ENCODE peak calls at places on chromosomes 13 and 19, in seven cellular contexts. A, S, L, I, Q, J and V are unnamed samples.

GRCh38 chr19:44752816-44753618 is 4.5 kb downstream of the BCL3 start:
- DNase-seq in A (peak), S (peak), L (peak), I (peak), Q (peak), J (peak), V (peak)

GRCh38 chr19:48844472-48844871 is 8.2 kb upstream of the HSD17B14 start:
- DNase-seq in A (no peak), S (no peak), L (no peak), I (peak), Q (no peak), J (peak), V (no peak)

GRCh38 chr19:46723471-46723870 is 6.6 kb upstream of the PRKD2 start:
- DNase-seq in A (no peak), S (no peak), L (peak), I (no peak), Q (no peak), J (no peak), V (no peak)

GRCh38 chr13:35718084-35718483 is 241.6 kb upstream of the MAB21L1 start:
- DNase-seq in A (no peak), S (no peak), L (no peak), I (no peak), Q (no peak), J (peak), V (no peak)

GRCh38 chr13:51801631-51802099 is 2.3 kb downstream of the DHRS12 start:
- DNase-seq in A (no peak), S (no peak), L (peak), I (peak), Q (peak), J (peak), V (no peak)

GRCh38 chr13:113736258-113736731 is 22.7 kb upstream of the TMEM255B start:
- DNase-seq in A (no peak), S (no peak), L (no peak), I (no peak), Q (no peak), J (no peak), V (peak)

GRCh38 chr13:113775451-113776145 is 16.6 kb downstream of the TMEM255B start:
- DNase-seq in A (no peak), S (no peak), L (no peak), I (no peak), Q (no peak), J (no peak), V (no peak)

GRCh38 chr13:30659980-30660379 is 42.3 kb downstream of the USPL1 start:
- DNase-seq in A (no peak), S (no peak), L (no peak), I (no peak), Q (no peak), J (peak), V (no peak)

GRCh38 chr13:36848228-36848982 is 29.4 kb downstream of the RFXAP start:
- DNase-seq in A (no peak), S (no peak), L (no peak), I (no peak), Q (no peak), J (peak), V (no peak)

GRCh38 chr13:77325371-77325941 is 1.4 kb downstream of the MYCBP2 start:
- DNase-seq in A (peak), S (no peak), L (no peak), I (no peak), Q (no peak), J (no peak), V (no peak)

GRCh38 chr19:51122112-51122981 is 2.4 kb upstream of the SIGLEC9 start:
- DNase-seq in A (no peak), S (no peak), L (no peak), I (no peak), Q (no peak), J (no peak), V (no peak)

GRCh38 chr19:10384580-10384979 is 4.2 kb upstream of the TYK2 start:
- DNase-seq in A (no peak), S (no peak), L (no peak), I (no peak), Q (no peak), J (no peak), V (no peak)

GRCh38 chr13:113452942-113453901 is at the start of gene ADPRHL1:
- DNase-seq in A (no peak), S (no peak), L (peak), I (no peak), Q (peak), J (no peak), V (no peak)

GRCh38 chr19:17922138-17922537 is 10.7 kb upstream of the CCDC124 start:
- DNase-seq in A (no peak), S (no peak), L (no peak), I (no peak), Q (no peak), J (no peak), V (no peak)

GRCh38 chr19:8483165-8483564 is 19.3 kb downstream of the PRAM1 start:
- DNase-seq in A (no peak), S (no peak), L (no peak), I (no peak), Q (no peak), J (no peak), V (no peak)

GRCh38 chr19:53015730-53016129 is 2.0 kb downstream of the ERVV-1 start:
- DNase-seq in A (no peak), S (no peak), L (no peak), I (no peak), Q (no peak), J (no peak), V (no peak)

GRCh38 chr19:33604651-33605050 is 17.1 kb upstream of the CHST8 start:
- DNase-seq in A (no peak), S (no peak), L (no peak), I (no peak), Q (no peak), J (no peak), V (no peak)

GRCh38 chr13:48412881-48413351 is at the start of gene LPAR6:
- DNase-seq in A (peak), S (no peak), L (no peak), I (no peak), Q (no peak), J (peak), V (peak)

GRCh38 chr13:109151255-109151654 is 521.8 kb downstream of the MYO16 start:
- DNase-seq in A (no peak), S (no peak), L (no peak), I (no peak), Q (no peak), J (no peak), V (no peak)

GRCh38 chr13:79874396-79875360 is 393.7 kb downstream of the NDFIP2 start:
- DNase-seq in A (no peak), S (no peak), L (no peak), I (no peak), Q (no peak), J (peak), V (no peak)

GRCh38 chr19:11063434-11063833 is 25.8 kb upstream of the LDLR start:
- DNase-seq in A (no peak), S (no peak), L (no peak), I (no peak), Q (no peak), J (no peak), V (no peak)

GRCh38 chr13:43127103-43127817 is 103.9 kb downstream of the DNAJC15 start:
- DNase-seq in A (no peak), S (no peak), L (no peak), I (no peak), Q (no peak), J (no peak), V (no peak)

GRCh38 chr13:30898070-30898469 is 8.0 kb upstream of the MEDAG start:
- DNase-seq in A (no peak), S (no peak), L (no peak), I (no peak), Q (no peak), J (no peak), V (no peak)

GRCh38 chr13:44323754-44324153 is 49.9 kb upstream of the SERP2 start:
- DNase-seq in A (no peak), S (no peak), L (no peak), I (no peak), Q (no peak), J (no peak), V (no peak)

GRCh38 chr19:12064266-12065099 is at the start of gene ZNF844:
- DNase-seq in A (peak), S (peak), L (peak), I (no peak), Q (peak), J (peak), V (no peak)

GRCh38 chr19:17873661-17874422 is 2.1 kb downstream of the SLC5A5 start:
- DNase-seq in A (peak), S (peak), L (no peak), I (peak), Q (no peak), J (peak), V (no peak)

GRCh38 chr19:1445185-1445931 is 4.6 kb upstream of the APC2 start:
- DNase-seq in A (peak), S (peak), L (peak), I (peak), Q (peak), J (peak), V (peak)
- H3K4me3 ChIP-seq in A (peak), S (peak), L (peak), I (peak), Q (peak), J (peak), V (no peak)

GRCh38 chr13:50386527-50387123 is 371.4 kb downstream of the KCNRG start:
- DNase-seq in A (no peak), S (no peak), L (no peak), I (no peak), Q (peak), J (peak), V (no peak)
- H3K4me3 ChIP-seq in A (no peak), S (no peak), L (peak), I (no peak), Q (peak), J (no peak), V (no peak)

GRCh38 chr13:24631922-24632321 is 48.3 kb upstream of the ATP12A start:
- DNase-seq in A (no peak), S (no peak), L (no peak), I (no peak), Q (no peak), J (no peak), V (no peak)

GRCh38 chr13:24627864-24628418 is 52.3 kb upstream of the ATP12A start:
- DNase-seq in A (no peak), S (no peak), L (no peak), I (no peak), Q (no peak), J (peak), V (no peak)

GRCh38 chr13:24630851-24631341 is 49.3 kb upstream of the ATP12A start:
- DNase-seq in A (no peak), S (no peak), L (no peak), I (no peak), Q (no peak), J (no peak), V (no peak)

GRCh38 chr13:24629320-24629719 is 50.9 kb upstream of the ATP12A start:
- DNase-seq in A (no peak), S (no peak), L (no peak), I (no peak), Q (no peak), J (no peak), V (no peak)

GRCh38 chr13:24630121-24630520 is 50.1 kb upstream of the ATP12A start:
- DNase-seq in A (no peak), S (no peak), L (no peak), I (no peak), Q (no peak), J (peak), V (no peak)
- H3K4me3 ChIP-seq in A (no peak), S (no peak), L (no peak), I (no peak), Q (no peak), J (no peak), V (no peak)

DNA sequence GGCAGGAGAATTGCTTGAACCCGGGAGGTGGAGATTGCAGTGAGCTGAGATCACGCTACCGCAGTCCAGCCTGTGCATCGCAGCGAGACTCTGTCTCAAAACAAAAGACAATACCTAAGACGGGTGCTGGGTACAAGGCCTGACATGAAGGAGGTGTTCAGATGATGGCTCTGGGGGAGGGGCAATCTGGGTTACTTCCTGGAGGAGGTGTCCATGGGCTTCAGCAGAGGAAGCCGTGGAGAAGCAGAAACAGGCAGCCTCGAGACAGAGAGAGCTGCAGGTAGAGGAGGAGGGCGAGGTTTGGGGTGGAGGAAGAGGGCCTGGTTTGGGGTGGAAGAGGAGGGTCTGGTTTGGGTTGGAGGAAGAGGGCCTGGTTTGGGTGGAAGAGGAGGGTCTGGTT is 3.6 kb downstream of the MISP start:
- DNase-seq in A (no peak), S (no peak), L (no peak), I (no peak), Q (no peak), J (no peak), V (no peak)
- H3K4me3 ChIP-seq in A (no peak), S (peak), L (no peak), I (peak), Q (no peak), J (no peak), V (no peak)

GRCh38 chr19:1252221-1252817 is 3.9 kb downstream of the MIDN start:
- DNase-seq in A (peak), S (peak), L (peak), I (no peak), Q (peak), J (no peak), V (peak)
- H3K4me3 ChIP-seq in A (peak), S (peak), L (peak), I (peak), Q (peak), J (peak), V (peak)

GRCh38 chr13:45367358-45367757 is 26.4 kb upstream of the TPT1 start:
- DNase-seq in A (peak), S (peak), L (no peak), I (peak), Q (peak), J (peak), V (peak)
- H3K4me3 ChIP-seq in A (no peak), S (no peak), L (no peak), I (no peak), Q (no peak), J (no peak), V (no peak)

GRCh38 chr19:14494910-14495677 is 833 bp downstream of the GIPC1 start:
- DNase-seq in A (no peak), S (no peak), L (no peak), I (no peak), Q (no peak), J (no peak), V (no peak)

GRCh38 chr19:14497347-14497921 is 1.5 kb upstream of the GIPC1 start:
- DNase-seq in A (no peak), S (no peak), L (no peak), I (no peak), Q (peak), J (no peak), V (no peak)

GRCh38 chr19:14495678-14496028 is 274 bp downstream of the GIPC1 start:
- DNase-seq in A (no peak), S (no peak), L (no peak), I (no peak), Q (no peak), J (no peak), V (no peak)

GRCh38 chr19:14496029-14496848 is at the start of gene GIPC1:
- DNase-seq in A (peak), S (peak), L (peak), I (peak), Q (peak), J (peak), V (peak)

DNA sequence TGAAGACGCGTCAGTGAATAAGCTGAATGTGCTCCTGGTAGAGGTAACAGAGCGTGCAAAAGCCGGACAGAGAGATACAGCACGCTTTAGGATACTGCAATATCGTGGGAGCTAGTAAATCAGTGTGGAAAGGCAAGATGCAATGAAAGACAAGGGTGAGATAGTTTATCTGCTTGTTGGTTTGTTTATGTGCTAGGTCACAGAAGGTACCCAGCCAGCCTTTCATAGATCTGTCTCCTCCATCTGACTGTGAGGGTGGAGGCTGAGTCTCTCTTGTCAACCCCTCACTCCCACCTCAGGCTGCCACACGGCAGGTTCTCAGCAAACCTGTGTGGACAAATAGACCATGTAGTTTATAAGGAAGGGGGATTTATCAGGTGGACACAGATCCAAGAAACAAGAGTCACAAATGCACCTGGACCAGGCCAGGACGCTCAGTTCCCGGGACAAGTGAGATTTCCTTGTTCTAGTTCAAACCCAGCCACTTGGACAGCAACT is 971 bp upstream of the GIPC1 start:
- DNase-seq in A (no peak), S (no peak), L (no peak), I (no peak), Q (no peak), J (no peak), V (no peak)
- H3K4me3 ChIP-seq in A (no peak), S (peak), L (peak), I (peak), Q (no peak), J (peak), V (no peak)

DNA sequence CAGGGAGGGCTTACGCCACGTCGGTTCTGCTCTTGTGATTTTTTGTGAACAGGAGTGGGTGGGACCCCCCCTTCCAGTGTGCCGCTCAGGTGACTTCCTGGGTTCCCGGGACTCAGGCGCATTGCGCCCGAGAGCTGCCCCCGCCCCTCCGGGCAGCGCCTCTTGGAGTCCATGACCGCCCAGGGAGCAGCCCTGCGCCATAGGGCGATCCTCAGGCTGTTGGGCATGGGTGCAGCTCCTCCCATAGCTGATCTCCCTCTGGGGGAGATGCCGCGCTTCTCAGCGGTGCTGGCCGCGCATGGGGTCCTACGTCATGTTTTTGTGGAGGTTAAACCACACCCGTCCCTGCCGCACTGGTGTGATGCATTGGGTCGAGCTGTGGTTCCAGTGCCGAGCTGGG is 7.9 kb upstream of the TMPRSS9 start:
- DNase-seq in A (no peak), S (no peak), L (no peak), I (no peak), Q (no peak), J (no peak), V (no peak)
- H3K4me3 ChIP-seq in A (no peak), S (no peak), L (no peak), I (no peak), Q (no peak), J (no peak), V (no peak)

GRCh38 chr13:99415851-99416331 is 85.4 kb upstream of the TM9SF2 start:
- DNase-seq in A (no peak), S (no peak), L (no peak), I (no peak), Q (no peak), J (no peak), V (no peak)
- H3K4me3 ChIP-seq in A (peak), S (no peak), L (no peak), I (no peak), Q (no peak), J (no peak), V (no peak)

GRCh38 chr19:2461751-2462634 is 5.2 kb upstream of the LMNB2 start:
- DNase-seq in A (peak), S (peak), L (peak), I (no peak), Q (peak), J (peak), V (no peak)
- H3K4me3 ChIP-seq in A (peak), S (peak), L (peak), I (peak), Q (peak), J (peak), V (peak)